ENCODE peak calls at places on chromosomes 12 and 14, in six cellular contexts. Q is Panc1, E is A549, Y is cardiac muscle cell, C is mucosa of descending colon, N is A673. A is an unnamed sample.

GRCh38 chr14:69663322-69663686 is 51.9 kb downstream of the SUSD6 start:
- DNase-seq in N (no peak), C (no peak), E (no peak), Y (no peak), Q (no peak), A (peak; percentile 59)

GRCh38 chr12:1630827-1631591 is 2.0 kb downstream of the WNT5B start:
- DNase-seq in Y (peak; percentile 60), Q (no peak), C (no peak), E (no peak), N (no peak), A (no peak)

GRCh38 chr14:48568688-48569087 is 893.3 kb upstream of the MDGA2 start:
- DNase-seq in N (peak; percentile 14), E (no peak), C (no peak), Q (no peak), Y (no peak), A (no peak)

GRCh38 chr12:14896477-14897184 is 11.0 kb upstream of the MGP start:
- DNase-seq in N (peak; percentile 55), C (no peak), Q (no peak), Y (no peak), E (no peak), A (peak; percentile 52)

GRCh38 chr14:51356381-51356780 is 116.3 kb downstream of the TMX1 start:
- DNase-seq in C (no peak), E (no peak), Y (no peak), N (peak; percentile 88), Q (no peak), A (no peak)

GRCh38 chr14:53525608-53526007 is 372.5 kb upstream of the DDHD1 start:
- DNase-seq in E (no peak), Y (no peak), Q (no peak), C (no peak), N (no peak), A (no peak)

GRCh38 chr12:130070017-130070653 is 92.1 kb upstream of the FZD10 start:
- DNase-seq in C (no peak), E (peak; percentile 30), Y (peak; percentile 26), Q (no peak), N (no peak), A (no peak)

GRCh38 chr14:101225116-101225728 is 321.7 kb upstream of the RTL1 start:
- DNase-seq in E (no peak), Y (no peak), Q (no peak), C (no peak), N (no peak), A (no peak)

GRCh38 chr12:56219840-56220239 is 1.9 kb downstream of the RNF41 start:
- DNase-seq in Q (no peak), Y (no peak), E (no peak), C (no peak), N (no peak), A (no peak)

GRCh38 chr12:62840311-62840710 is 94.6 kb downstream of the PPM1H start:
- DNase-seq in Y (no peak), C (no peak), Q (no peak), N (no peak), E (peak; percentile 30), A (no peak)

GRCh38 chr14:50116221-50116956 is at the start of gene VCPKMT:
- DNase-seq in Q (peak; percentile 46), N (peak; percentile 97), C (peak; percentile 97), Y (peak; percentile 95), E (peak; percentile 91), A (peak; percentile 94)

GRCh38 chr12:44317651-44318126 is 481.8 kb downstream of the TMEM117 start:
- DNase-seq in C (no peak), Q (peak; percentile 28), N (peak; percentile 81), Y (peak; percentile 49), E (peak; percentile 58), A (no peak)

GRCh38 chr14:69776875-69777453 is 10.0 kb downstream of the SRSF5 start:
- DNase-seq in Q (no peak), C (no peak), N (no peak), Y (no peak), E (no peak), A (no peak)

GRCh38 chr12:104998423-104999346 is 12.6 kb downstream of the NOPCHAP1 start:
- DNase-seq in N (no peak), C (peak; percentile 82), E (no peak), Y (no peak), Q (no peak), A (no peak)

GRCh38 chr12:27474344-27474743 is 27.8 kb downstream of the SMCO2 start:
- DNase-seq in Q (no peak), C (no peak), Y (no peak), N (no peak), E (no peak), A (no peak)

GRCh38 chr12:123522164-123522563 is 11.4 kb downstream of the RILPL1 start:
- DNase-seq in C (no peak), E (no peak), Y (peak; percentile 31), N (no peak), Q (no peak), A (no peak)

GRCh38 chr12:55720894-55721444 is 776 bp downstream of the RDH5 start:
- DNase-seq in E (peak; percentile 80), Y (no peak), N (no peak), Q (peak; percentile 78), C (peak; percentile 81), A (peak; percentile 63)

GRCh38 chr12:3129301-3130052 is 52.3 kb downstream of the TSPAN9 start:
- DNase-seq in Y (no peak), Q (no peak), N (no peak), E (no peak), C (no peak), A (no peak)

GRCh38 chr14:93532550-93532949 is 101.8 kb downstream of the UNC79 start:
- DNase-seq in Y (no peak), E (no peak), N (peak; percentile 3), Q (no peak), C (no peak), A (no peak)

GRCh38 chr12:24815087-24815423 is 133.8 kb downstream of the BCAT1 start:
- DNase-seq in Y (no peak), N (no peak), E (no peak), C (no peak), Q (no peak), A (no peak)

GRCh38 chr14:39085933-39086332 is 17.1 kb downstream of the SEC23A start:
- DNase-seq in Q (no peak), N (no peak), E (no peak), C (no peak), Y (peak; percentile 8), A (no peak)

GRCh38 chr12:124511259-124511985 is 56.0 kb downstream of the NCOR2 start:
- DNase-seq in Y (no peak), Q (no peak), N (no peak), C (no peak), E (no peak), A (no peak)

GRCh38 chr14:104592785-104593184 is 11.8 kb downstream of the TMEM179 start:
- DNase-seq in C (peak; percentile 11), Q (no peak), N (no peak), E (no peak), Y (no peak), A (no peak)

GRCh38 chr12:67804168-67804567 is 155.6 kb downstream of the DYRK2 start:
- DNase-seq in Q (no peak), Y (no peak), E (no peak), C (no peak), N (no peak), A (no peak)

GRCh38 chr14:51677276-51677675 is 25.6 kb downstream of the FRMD6 start:
- DNase-seq in N (peak; percentile 80), E (no peak), Y (no peak), C (no peak), Q (no peak), A (no peak)

GRCh38 chr12:6038160-6038559 is 86.3 kb downstream of the VWF start:
- DNase-seq in E (peak; percentile 93), N (peak; percentile 73), Q (peak; percentile 38), Y (peak; percentile 85), C (peak; percentile 44), A (no peak)
- TF ChIP-seq CTCF in E (peak; percentile 65), N (peak; percentile 73), Q (peak; percentile 82), Y (peak; percentile 87), C (peak; percentile 74), A (peak; percentile 31)

GRCh38 chr14:85991156-85991555 is 461.2 kb downstream of the FLRT2 start:
- DNase-seq in E (peak; percentile 1), Q (no peak), N (no peak), Y (no peak), C (no peak), A (no peak)
- H3K9me3 ChIP-seq in E (no peaks in the 10 kb centered on the region), Q (no peaks in the 10 kb centered on the region), N (no peaks in the 10 kb centered on the region), Y (no peaks in the 10 kb centered on the region), C (peaks cover 24% of the 10 kb centered on the region), A (no peaks in the 10 kb centered on the region)

GRCh38 chr12:113137861-113138783 is 2.6 kb upstream of the RASAL1 start:
- DNase-seq in N (no peak), Q (no peak), E (no peak), Y (no peak), C (no peak), A (no peak)
- H3K4me1 ChIP-seq in N (peaks cover 6% of the 10 kb centered on the region), Q (peaks cover 11% of the 10 kb centered on the region), E (peaks cover 15% of the 10 kb centered on the region), Y (no peaks in the 10 kb centered on the region), C (peaks cover 19% of the 10 kb centered on the region), A (no peaks in the 10 kb centered on the region)

GRCh38 chr12:113135178-113136127 is at the start of gene RASAL1:
- DNase-seq in N (peak; percentile 44), C (peak; percentile 93), E (peak; percentile 87), Y (peak; percentile 40), Q (no peak), A (no peak)
- TF ChIP-seq CTCF in N (peak; percentile 64), C (peak; percentile 64), E (peak; percentile 76), Y (peak; percentile 21), Q (peak; percentile 92), A (no peak)

GRCh38 chr12:34393821-34394150 is 371.5 kb downstream of the ALG10 start:
- DNase-seq in N (no peak), Q (no peak), E (no peak), C (peak; percentile 4), Y (no peak), A (no peak)
- H3K9me3 ChIP-seq in N (peaks cover 28% of the 10 kb centered on the region), Q (no peaks in the 10 kb centered on the region), E (no peaks in the 10 kb centered on the region), C (peaks cover 100% of the 10 kb centered on the region), Y (no peaks in the 10 kb centered on the region), A (no peaks in the 10 kb centered on the region)

GRCh38 chr12:89476232-89476631 is 48.4 kb downstream of the GALNT4 start:
- DNase-seq in Q (no peak), C (no peak), N (no peak), Y (no peak), E (no peak), A (no peak)
- H3K4me1 ChIP-seq in Q (no peaks in the 10 kb centered on the region), C (peaks cover 11% of the 10 kb centered on the region), N (peaks cover 10% of the 10 kb centered on the region), Y (no peaks in the 10 kb centered on the region), E (peaks cover 38% of the 10 kb centered on the region), A (no peaks in the 10 kb centered on the region)

GRCh38 chr12:70724444-70724843 is 87.2 kb upstream of the PTPRB start:
- DNase-seq in Y (peak; percentile 14), Q (no peak), N (peak; percentile 33), E (peak; percentile 33), C (no peak), A (no peak)
- TF ChIP-seq CTCF in Y (peak; percentile 28), Q (peak; percentile 32), N (peak; percentile 54), E (peak; percentile 15), C (no peak), A (no peak)

A was measured in uterus.